ENCODE peak calls at places on chromosomes 3 and 15, in seven cellular contexts. W is body of pancreas; D is CD4-positive, alpha-beta memory T cell; V is right cardiac atrium; F is CD4-positive, CD25-positive, alpha-beta regulatory T cell; J is GM23248; R is H9. X is an unnamed sample.

GRCh38 chr3:116566478-116566960 is 121.2 kb upstream of the LSAMP start:
- DNase-seq in R (no peak), F (no peak), W (no peak), D (no peak), V (no peak), J (no peak), X (no peak)

GRCh38 chr3:183188895-183189462 is 26.4 kb upstream of the LAMP3 start:
- DNase-seq in D (no peak), R (peak; percentile 71), J (peak; percentile 17), V (peak; percentile 25), F (no peak), W (peak; percentile 40), X (no peak)

GRCh38 chr3:126373146-126373613 is 16.0 kb upstream of the KLF15 start:
- DNase-seq in R (no peak), F (no peak), J (no peak), D (no peak), W (no peak), V (no peak), X (no peak)

GRCh38 chr3:128950223-128950938 is 43.5 kb downstream of the CFAP92 start:
- DNase-seq in W (no peak), R (peak; percentile 60), D (no peak), J (peak; percentile 19), F (no peak), V (no peak), X (no peak)

GRCh38 chr3:42699511-42699971 is 3.1 kb downstream of the HHATL start:
- DNase-seq in V (no peak), D (no peak), J (no peak), F (no peak), W (no peak), R (no peak), X (no peak)

GRCh38 chr15:79475312-79475711 is 43.2 kb downstream of the MINAR1 start:
- DNase-seq in W (no peak), V (no peak), F (no peak), D (no peak), R (no peak), J (peak; percentile 80), X (no peak)

GRCh38 chr15:67755264-67755663 is 70.0 kb upstream of the SKOR1 start:
- DNase-seq in W (no peak), F (no peak), R (no peak), V (no peak), D (no peak), J (no peak), X (no peak)

GRCh38 chr3:42063886-42064285 is 27.3 kb upstream of the TRAK1 start:
- DNase-seq in V (no peak), W (no peak), J (peak; percentile 100), F (no peak), R (no peak), D (no peak), X (no peak)

GRCh38 chr15:38748710-38749109 is 184.1 kb upstream of the RASGRP1 start:
- DNase-seq in V (no peak), J (no peak), W (no peak), R (no peak), D (no peak), F (no peak), X (no peak)

DNA sequence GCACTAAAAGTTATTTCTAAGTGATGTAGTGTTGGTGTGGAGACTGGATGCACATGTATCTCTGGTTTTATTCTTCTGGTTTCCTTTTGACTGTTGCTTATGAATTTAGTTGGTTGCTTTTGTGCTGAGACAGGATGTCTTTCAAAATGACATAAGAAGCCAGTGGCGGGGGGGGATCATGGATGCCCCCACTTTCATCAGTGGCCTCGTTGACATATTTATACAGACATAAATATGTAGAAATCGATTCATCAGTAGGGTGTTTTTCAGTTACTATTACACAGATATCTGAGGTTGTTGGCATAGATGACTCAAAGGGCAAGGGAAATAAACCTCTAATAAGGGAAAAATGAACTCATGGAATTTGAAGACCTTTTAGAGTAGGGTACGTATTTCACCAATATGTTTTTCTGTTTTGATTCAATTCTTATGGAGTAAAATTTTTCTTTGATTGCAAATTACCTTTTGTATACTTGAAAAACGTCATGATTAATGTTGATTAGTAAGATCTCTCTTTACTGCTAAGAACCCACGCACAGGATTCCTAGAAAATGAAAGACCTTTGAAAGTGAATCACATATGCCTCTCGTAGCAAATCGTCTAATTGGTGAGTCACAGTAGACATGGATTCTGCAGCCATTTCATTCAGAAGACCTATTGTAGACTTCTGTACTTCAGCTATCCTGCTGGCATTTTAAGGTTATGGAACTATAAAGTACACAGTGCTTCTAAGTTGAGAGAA is 97.4 kb upstream of the RBMS3 start:
- DNase-seq in W (no peak), D (no peak), R (no peak), V (no peak), F (no peak), J (peak; percentile 93), X (no peak)
- H3K4me1 ChIP-seq in W (no peaks in the 10 kb centered on the region), D (no peaks in the 10 kb centered on the region), R (no peaks in the 10 kb centered on the region), V (no peaks in the 10 kb centered on the region), F (no peaks in the 10 kb centered on the region), J (peaks cover 53% of the 10 kb centered on the region), X (no peaks in the 10 kb centered on the region)

GRCh38 chr15:60906275-60906674 is 322.8 kb downstream of the RORA start:
- DNase-seq in D (no peak), J (no peak), W (no peak), V (no peak), R (no peak), F (no peak), X (no peak)

GRCh38 chr15:60908888-60909287 is 320.2 kb downstream of the RORA start:
- DNase-seq in J (no peak), D (no peak), V (no peak), W (no peak), F (no peak), R (no peak), X (no peak)

GRCh38 chr15:60903221-60903620 is 325.9 kb downstream of the RORA start:
- DNase-seq in D (no peak), V (no peak), F (no peak), W (no peak), J (no peak), R (no peak), X (no peak)

GRCh38 chr15:60907233-60907947 is 321.7 kb downstream of the RORA start:
- DNase-seq in D (no peak), V (no peak), J (no peak), R (no peak), F (no peak), W (no peak), X (no peak)

DNA sequence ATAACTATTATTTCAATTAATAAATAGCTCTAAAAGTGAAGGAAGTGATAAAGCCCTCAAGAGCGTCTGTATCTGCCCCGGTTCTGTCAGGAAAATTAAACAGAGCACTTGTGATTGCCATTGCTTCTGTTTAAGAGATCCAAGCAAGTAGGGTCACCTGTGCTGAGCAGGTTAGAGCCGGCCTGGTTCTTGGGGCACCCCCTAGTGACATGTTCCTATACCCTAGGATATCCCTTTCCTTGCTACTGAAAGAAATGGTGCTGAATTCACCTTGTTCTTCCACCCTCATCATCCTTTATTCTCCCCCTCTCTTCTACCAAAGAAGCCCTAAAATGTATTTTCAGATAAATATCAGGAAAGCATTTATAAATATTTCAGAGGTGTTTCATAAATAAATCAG is 323.5 kb downstream of the RORA start:
- DNase-seq in V (no peak), D (peak; percentile 39), R (peak; percentile 45), J (no peak), W (peak; percentile 43), F (no peak), X (peak; percentile 8)
- H3K27me3 ChIP-seq in V (no peaks in the 10 kb centered on the region), D (no peaks in the 10 kb centered on the region), R (no peaks in the 10 kb centered on the region), J (no peaks in the 10 kb centered on the region), W (no peaks in the 10 kb centered on the region), F (no peaks in the 10 kb centered on the region), X (no peaks in the 10 kb centered on the region)

GRCh38 chr15:25090073-25090733 is 135.4 kb downstream of the SNRPN start:
- DNase-seq in D (no peak), V (no peak), J (no peak), W (no peak), F (no peak), R (peak; percentile 11), X (no peak)
- H3K9me3 ChIP-seq in D (peaks cover 71% of the 10 kb centered on the region), V (peaks cover 38% of the 10 kb centered on the region), J (no peaks in the 10 kb centered on the region), W (no peaks in the 10 kb centered on the region), F (peaks cover 100% of the 10 kb centered on the region), R (peaks cover 65% of the 10 kb centered on the region), X (peaks cover 47% of the 10 kb centered on the region)

DNA sequence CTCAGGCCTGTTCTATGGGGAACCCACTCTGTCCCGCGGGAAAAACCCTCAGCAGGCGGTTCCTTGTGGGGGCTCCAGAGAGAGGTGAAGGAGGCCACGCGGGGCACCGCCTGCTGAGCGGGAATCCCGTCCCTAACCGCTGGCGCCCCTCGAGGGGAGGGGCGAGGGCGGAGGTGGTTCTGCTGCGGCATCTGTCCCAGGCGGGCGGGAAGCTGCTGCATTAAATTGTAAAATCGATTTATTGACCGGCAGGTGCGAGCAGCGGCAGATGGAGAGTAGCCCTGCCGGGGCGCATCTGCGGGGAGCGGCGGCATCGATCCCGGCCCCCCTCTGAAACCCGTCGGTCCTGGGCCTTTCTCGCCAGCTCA is 3.7 kb upstream of the DLL4 start:
- DNase-seq in V (no peak), D (no peak), W (no peak), R (no peak), J (no peak), F (no peak), X (no peak)
- H3K4me1 ChIP-seq in V (peaks cover 2% of the 10 kb centered on the region), D (peaks cover 44% of the 10 kb centered on the region), W (peaks cover 50% of the 10 kb centered on the region), R (peaks cover 3% of the 10 kb centered on the region), J (peaks cover 12% of the 10 kb centered on the region), F (peaks cover 50% of the 10 kb centered on the region), X (peaks cover 51% of the 10 kb centered on the region)

DNA sequence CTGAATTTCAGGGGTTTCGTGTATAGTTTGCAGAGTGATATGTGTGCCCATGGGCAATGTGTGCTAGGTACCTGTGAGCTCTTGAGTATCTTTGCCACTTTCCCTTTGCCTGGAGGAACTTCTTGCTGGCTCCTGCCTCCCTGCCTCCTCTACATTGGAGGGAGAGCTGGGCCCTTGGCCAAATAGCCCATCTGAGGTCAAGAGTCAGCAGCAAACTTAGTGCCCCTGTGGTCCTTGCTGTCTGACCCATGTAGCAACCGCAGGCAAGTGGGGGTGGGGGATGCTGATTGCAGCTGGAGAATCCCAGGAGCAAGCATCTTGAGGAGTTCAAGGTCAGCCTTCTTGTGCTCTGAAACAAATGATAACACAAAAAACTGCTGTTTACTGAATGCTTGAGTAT is 5.4 kb upstream of the TBC1D21 start:
- DNase-seq in V (no peak), D (no peak), R (peak; percentile 15), W (no peak), J (no peak), F (no peak), X (no peak)
- H3K27me3 ChIP-seq in V (no peaks in the 10 kb centered on the region), D (peaks cover 5% of the 10 kb centered on the region), R (no peaks in the 10 kb centered on the region), W (peaks cover 4% of the 10 kb centered on the region), J (peaks cover 57% of the 10 kb centered on the region), F (peaks cover 17% of the 10 kb centered on the region), X (peaks cover 3% of the 10 kb centered on the region)

GRCh38 chr15:50009634-50010033 is 109.4 kb downstream of the ATP8B4 start:
- DNase-seq in F (no peak), R (no peak), J (no peak), D (no peak), V (no peak), W (peak; percentile 24), X (no peak)
- H3K9me3 ChIP-seq in F (no peaks in the 10 kb centered on the region), R (no peaks in the 10 kb centered on the region), J (no peaks in the 10 kb centered on the region), D (no peaks in the 10 kb centered on the region), V (no peaks in the 10 kb centered on the region), W (no peaks in the 10 kb centered on the region), X (no peaks in the 10 kb centered on the region)